ENCODE peak calls at places on chromosomes 13 and 19, in five cellular contexts. E, S, X, I and Z are unnamed samples.

GRCh38 chr19:21704320-21704719 is 63.1 kb downstream of the ZNF100 start:
- DNase-seq in S (no peak), E (no peak), X (no peak), I (no peak), Z (no peak)

GRCh38 chr19:54147676-54148075 is 10.1 kb downstream of the CNOT3 start:
- DNase-seq in E (no peak), S (no peak), X (no peak), I (no peak), Z (no peak)

GRCh38 chr13:61664821-61665705 is 249.4 kb upstream of the PCDH20 start:
- DNase-seq in S (no peak), E (peak; percentile 92), I (peak; percentile 21), X (no peak), Z (no peak)

GRCh38 chr13:36006347-36006746 is 124.8 kb downstream of the DCLK1 start:
- DNase-seq in I (peak; percentile 22), S (no peak), X (no peak), E (peak; percentile 55), Z (no peak)

GRCh38 chr13:70043685-70044084 is 63.9 kb upstream of the ATXN8OS start:
- DNase-seq in I (no peak), X (no peak), S (no peak), E (peak; percentile 60), Z (no peak)

GRCh38 chr19:48614436-48615144 is at the start of gene FAM83E:
- DNase-seq in I (peak; percentile 48), S (no peak), X (peak; percentile 98), E (peak; percentile 70), Z (no peak)

GRCh38 chr19:35905178-35905727 is 2.8 kb downstream of the TYROBP start:
- DNase-seq in S (no peak), I (no peak), E (no peak), X (no peak), Z (no peak)

GRCh38 chr19:19606021-19606420 is 12.5 kb downstream of the PBX4 start:
- DNase-seq in S (peak; percentile 57), E (peak; percentile 95), I (no peak), X (peak; percentile 73), Z (peak; percentile 86)

GRCh38 chr13:60260440-60260839 is 96.7 kb upstream of the DIAPH3 start:
- DNase-seq in S (no peak), E (no peak), X (no peak), I (no peak), Z (peak; percentile 16)

GRCh38 chr13:49540552-49540951 is 44.8 kb downstream of the PHF11 start:
- DNase-seq in X (no peak), E (no peak), I (no peak), S (no peak), Z (no peak)

GRCh38 chr13:101736551-101736950 is 284.1 kb downstream of the ITGBL1 start:
- DNase-seq in S (no peak), I (no peak), X (no peak), E (peak; percentile 50), Z (no peak)

GRCh38 chr13:83503424-83503823 is 378.9 kb downstream of the SLITRK1 start:
- DNase-seq in X (no peak), E (peak; percentile 12), S (no peak), I (no peak), Z (no peak)

GRCh38 chr19:21856751-21857150 is 20.8 kb upstream of the ZNF43 start:
- DNase-seq in E (no peak), I (no peak), S (no peak), X (no peak), Z (no peak)

GRCh38 chr13:101473458-101473857 is 21.0 kb downstream of the ITGBL1 start:
- DNase-seq in I (no peak), E (peak; percentile 76), X (no peak), S (no peak), Z (no peak)

GRCh38 chr13:85603735-85604134 is 195.5 kb downstream of the SLITRK6 start:
- DNase-seq in I (no peak), S (no peak), X (no peak), E (no peak), Z (no peak)

GRCh38 chr19:3386447-3387234 is 20.3 kb downstream of the NFIC start:
- DNase-seq in E (no peak), S (no peak), X (no peak), I (no peak), Z (no peak)

GRCh38 chr19:38989066-38989605 is 13.6 kb upstream of the FBXO17 start:
- DNase-seq in I (no peak), S (no peak), X (no peak), E (no peak), Z (no peak)

GRCh38 chr19:28012361-28012760 is 1200.6 kb downstream of the UQCRFS1 start:
- DNase-seq in X (no peak), S (no peak), I (no peak), E (no peak), Z (no peak)

GRCh38 chr13:31088826-31089420 is 72.8 kb downstream of the HSPH1 start:
- DNase-seq in S (no peak), E (no peak), I (no peak), X (no peak), Z (no peak)
- H3K4me3 ChIP-seq in S (no peak overlapping the region), E (no peak overlapping the region), I (no peak overlapping the region), X (no peak overlapping the region), Z (no peak overlapping the region)

GRCh38 chr13:75279834-75280369 is 202.1 kb downstream of the TBC1D4 start:
- DNase-seq in E (no peak), X (peak; percentile 37), I (no peak), S (no peak), Z (no peak)
- H3K4me3 ChIP-seq in E (no peak overlapping the region), X (no peak overlapping the region), I (no peak overlapping the region), S (no peak overlapping the region), Z (no peak overlapping the region)

DNA sequence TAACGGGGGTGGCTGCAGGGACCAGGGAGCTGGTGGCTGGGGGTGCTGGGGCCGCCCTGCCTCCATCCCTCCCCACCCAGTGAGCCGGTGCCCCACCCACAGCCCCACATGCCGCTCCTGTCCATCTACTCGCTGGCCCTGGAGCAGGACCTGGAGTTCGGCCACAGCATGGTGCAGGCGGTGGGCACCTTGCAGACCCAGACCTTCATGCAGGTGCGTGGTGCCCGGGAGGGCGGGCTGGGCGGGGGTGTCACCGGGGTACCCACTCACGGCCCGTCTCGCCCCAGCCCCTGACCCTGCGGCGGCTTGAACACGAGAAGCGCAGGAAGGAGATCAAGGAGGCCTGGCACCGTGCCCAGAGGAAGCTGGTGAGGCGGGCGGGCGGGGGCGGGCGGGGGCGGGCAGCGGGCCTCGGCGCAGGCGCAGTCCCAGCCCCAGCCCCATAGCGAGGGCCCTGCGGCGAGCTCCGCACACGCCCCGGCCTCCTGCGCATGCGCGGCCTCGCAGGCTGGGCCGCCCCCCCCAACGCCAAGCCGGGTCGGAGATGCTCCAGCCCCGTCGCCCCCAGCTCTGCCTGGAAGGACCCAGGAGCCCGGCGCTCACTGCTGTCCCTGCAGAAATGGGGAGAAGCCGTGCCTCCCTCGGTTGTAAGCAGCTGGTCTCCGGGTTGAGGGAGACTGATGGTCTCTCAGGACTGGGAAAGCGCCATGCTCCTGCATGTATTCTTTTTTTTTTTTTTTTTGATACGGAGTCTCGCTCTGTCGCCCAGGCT is 7.7 kb downstream of the ARHGAP45 start:
- DNase-seq in I (peak; percentile 45), E (no peak), X (peak; percentile 92), S (peak; percentile 93), Z (peak; percentile 86)
- H3K4me3 ChIP-seq in I (no peak overlapping the region), E (peak overlapping the region; percentile 18), X (peak overlapping the region; percentile 35), S (peak overlapping the region; percentile 51), Z (peak overlapping the region; percentile 47)

DNA sequence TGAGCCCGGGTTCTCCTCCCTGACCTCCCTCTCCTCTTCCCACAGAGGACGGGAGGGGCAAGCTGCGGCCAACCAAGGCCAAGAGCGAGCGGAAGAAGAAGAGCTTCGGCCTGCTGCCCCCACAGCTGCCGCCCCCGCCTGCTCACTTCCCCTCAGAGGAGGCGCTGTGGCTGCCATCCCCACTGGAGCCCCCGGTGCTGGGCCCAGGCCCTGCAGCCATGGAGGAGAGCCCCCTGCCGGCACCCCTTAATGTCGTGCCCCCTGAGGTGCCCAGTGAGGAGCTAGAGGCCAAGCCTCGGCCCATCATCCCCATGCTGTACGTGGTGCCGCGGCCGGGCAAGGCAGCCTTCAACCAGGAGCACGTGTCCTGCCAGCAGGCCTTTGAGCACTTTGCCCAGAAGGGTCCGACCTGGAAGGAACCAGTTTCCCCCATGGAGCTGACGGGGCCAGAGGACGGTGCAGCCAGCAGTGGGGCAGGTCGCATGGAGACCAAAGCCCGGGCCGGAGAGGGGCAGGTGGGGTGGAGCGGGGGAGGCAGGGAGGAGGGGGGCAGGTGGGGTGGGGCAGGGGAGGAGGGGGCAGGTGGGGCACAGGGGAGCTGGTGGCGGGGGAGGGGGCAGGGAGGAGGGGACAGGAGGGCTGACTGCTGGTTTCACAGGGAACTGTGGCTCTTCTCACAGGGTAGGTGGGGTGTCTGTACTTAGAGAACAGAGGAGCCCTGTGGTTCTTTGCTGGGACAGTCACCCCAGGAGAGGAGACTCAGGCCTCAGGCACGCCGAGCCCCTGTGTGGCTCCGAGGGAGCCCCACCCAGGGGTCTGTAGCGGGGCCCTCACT is 162.3 kb downstream of the KDM4B start:
- DNase-seq in I (no peak), X (no peak), E (no peak), S (no peak), Z (no peak)
- H3K4me3 ChIP-seq in I (no peak overlapping the region), X (no peak overlapping the region), E (no peak overlapping the region), S (no peak overlapping the region), Z (no peak overlapping the region)

GRCh38 chr19:11421607-11422098 is 2.5 kb upstream of the RGL3 start:
- DNase-seq in E (no peak), X (peak; percentile 76), I (peak; percentile 53), S (no peak), Z (peak; percentile 33)
- H3K4me3 ChIP-seq in E (peak overlapping the region; percentile 9), X (peak overlapping the region; percentile 29), I (no peak overlapping the region), S (no peak overlapping the region), Z (peak overlapping the region; percentile 39)